ENCODE peak calls at places on chromosomes 1 and 21, in seven cellular contexts. X is foreskin fibroblast; B is uterus; L is HCT116; T is spleen; Q is AG10803; E is CD8-positive, alpha-beta T cell. Z is an unnamed sample.

GRCh38 chr1:115337633-115338456 is at the start of gene NGF:
- DNase-seq in T (no peak), Q (peak), X (peak), B (peak), L (no peak), E (no peak), Z (peak)

GRCh38 chr1:168091720-168092119 is 45.0 kb downstream of the GPR161 start:
- DNase-seq in T (no peak), L (no peak), X (peak), E (no peak), Q (no peak), B (no peak), Z (no peak)

GRCh38 chr1:177780096-177780700 is 189.7 kb downstream of the SEC16B start:
- DNase-seq in X (peak), Q (peak), T (no peak), E (no peak), L (peak), B (no peak), Z (peak)

GRCh38 chr1:63843884-63844283 is 70.1 kb downstream of the ROR1 start:
- DNase-seq in X (no peak), L (no peak), T (no peak), B (no peak), E (no peak), Q (no peak), Z (no peak)

GRCh38 chr1:238589843-238590435 is 699.2 kb upstream of the ZP4 start:
- DNase-seq in T (no peak), B (no peak), L (no peak), X (peak), Q (peak), E (no peak), Z (peak)

GRCh38 chr21:45386728-45387371 is 18.1 kb upstream of the COL18A1 start:
- DNase-seq in Q (peak), X (peak), B (peak), T (peak), E (no peak), L (no peak), Z (peak)

GRCh38 chr1:5296135-5296930 is 641.9 kb downstream of the AJAP1 start:
- DNase-seq in L (no peak), Q (no peak), X (no peak), T (no peak), E (no peak), B (no peak), Z (no peak)

GRCh38 chr1:118147542-118147941 is 37.5 kb downstream of the SPAG17 start:
- DNase-seq in T (no peak), E (no peak), Q (peak), B (no peak), X (peak), L (no peak), Z (peak)

GRCh38 chr1:231691618-231692259 is 65.1 kb downstream of the DISC1 start:
- DNase-seq in T (no peak), B (no peak), Q (peak), X (peak), E (no peak), L (peak), Z (peak)

GRCh38 chr1:228548788-228549187 is 61.6 kb downstream of the RNF187 start:
- DNase-seq in Q (no peak), E (no peak), T (peak), B (no peak), L (no peak), X (no peak), Z (no peak)

GRCh38 chr1:70656371-70656770 is 245.3 kb downstream of the CTH start:
- DNase-seq in Q (peak), X (peak), L (no peak), B (no peak), E (no peak), T (no peak), Z (peak)

GRCh38 chr1:32334864-32335618 is 992 bp downstream of the MARCKSL1 start:
- DNase-seq in T (peak), B (peak), E (peak), Q (peak), L (no peak), X (peak), Z (no peak)

GRCh38 chr1:8348777-8349472 is 31.0 kb downstream of the SLC45A1 start:
- DNase-seq in L (peak), X (peak), Q (peak), B (peak), T (peak), E (peak), Z (peak)

GRCh38 chr1:1461721-1462317 is 9.7 kb upstream of the ATAD3B start:
- DNase-seq in B (no peak), E (no peak), X (no peak), T (no peak), Q (no peak), L (no peak), Z (no peak)

GRCh38 chr1:23791434-23792047 is 596 bp downstream of the LYPLA2 start:
- DNase-seq in T (peak), L (no peak), E (no peak), B (no peak), Q (no peak), X (peak), Z (no peak)

GRCh38 chr1:83860506-83861221 is 138.3 kb downstream of the TTLL7 start:
- DNase-seq in L (peak), B (peak), Q (no peak), X (no peak), E (peak), T (peak), Z (no peak)

GRCh38 chr1:46394108-46394871 is at the start of gene FAAH:
- DNase-seq in X (peak), T (peak), B (peak), L (peak), E (no peak), Q (peak), Z (peak)

GRCh38 chr1:21641076-21641475 is 28.1 kb downstream of the RAP1GAP start:
- DNase-seq in X (no peak), B (no peak), T (no peak), L (no peak), E (no peak), Q (no peak), Z (no peak)

GRCh38 chr1:34360574-34360973 is 183.9 kb downstream of the C1orf94 start:
- DNase-seq in X (no peak), T (no peak), L (no peak), Q (no peak), E (no peak), B (no peak), Z (no peak)

GRCh38 chr1:149942207-149942606 is 5.5 kb upstream of the MTMR11 start:
- DNase-seq in B (no peak), X (peak), Q (no peak), L (no peak), T (no peak), E (no peak), Z (peak)
- TF ChIP-seq CTCF in B (peak), X (peak), Q (peak), L (peak), T (no peak), E (no peak), Z (peak)

GRCh38 chr1:58979085-58979484 is 195.2 kb upstream of the JUN start:
- DNase-seq in B (no peak), X (peak), T (no peak), Q (peak), E (no peak), L (no peak), Z (peak)

GRCh38 chr1:58982259-58982998 is 198.6 kb upstream of the JUN start:
- DNase-seq in T (no peak), L (no peak), X (peak), Q (peak), E (no peak), B (no peak), Z (peak)

GRCh38 chr1:58977595-58977994 is 193.7 kb upstream of the JUN start:
- DNase-seq in Q (no peak), T (no peak), B (no peak), E (no peak), X (no peak), L (no peak), Z (no peak)

GRCh38 chr1:58981392-58981791 is 197.5 kb upstream of the JUN start:
- DNase-seq in B (no peak), E (no peak), T (no peak), X (no peak), L (no peak), Q (no peak), Z (no peak)

GRCh38 chr1:58979677-58980076 is 195.8 kb upstream of the JUN start:
- DNase-seq in E (no peak), T (no peak), Q (no peak), L (no peak), B (no peak), X (no peak), Z (no peak)
- H3K4me3 ChIP-seq in E (no peak), T (no peak), Q (no peak), L (no peak), B (no peak), X (no peak), Z (no peak)

GRCh38 chr1:185238447-185238846 is 78.6 kb downstream of the IVNS1ABP start:
- DNase-seq in T (no peak), X (peak), Q (peak), E (no peak), L (peak), B (no peak), Z (peak)
- TF ChIP-seq CTCF in T (peak), X (peak), Q (peak), E (peak), L (peak), B (peak), Z (peak)

DNA sequence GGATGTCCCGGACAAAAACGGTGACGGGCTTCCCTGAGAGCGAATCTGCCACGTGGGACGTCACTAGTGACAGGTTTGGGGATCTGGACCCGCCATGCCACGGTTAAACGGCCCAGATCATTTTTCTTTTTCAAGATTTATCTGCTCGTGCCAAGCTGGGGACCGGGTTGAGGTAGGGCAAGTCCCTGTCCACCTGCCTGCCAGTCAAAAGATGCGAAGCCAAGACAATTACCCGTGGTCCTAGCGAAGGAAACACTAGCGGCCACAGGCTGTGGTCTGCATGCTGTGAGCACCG is 904 bp upstream of the BATF3 start:
- DNase-seq in E (no peak), B (no peak), X (no peak), L (no peak), Q (no peak), T (no peak), Z (no peak)
- H3K4me3 ChIP-seq in E (peak), B (peak), X (peak), L (peak), Q (peak), T (peak), Z (peak)

GRCh38 chr1:203306970-203307541 is 1.7 kb downstream of the BTG2 start:
- DNase-seq in T (peak), B (no peak), E (no peak), X (no peak), Q (no peak), L (no peak), Z (no peak)
- TF ChIP-seq CTCF in T (no peak), B (no peak), E (no peak), X (no peak), Q (no peak), L (no peak), Z (no peak)

GRCh38 chr21:28993293-28993629 is 584 bp upstream of the LTN1 start:
- DNase-seq in L (no peak), X (no peak), B (no peak), Q (no peak), E (no peak), T (no peak), Z (no peak)
- H3K4me3 ChIP-seq in L (peak), X (peak), B (peak), Q (peak), E (peak), T (peak), Z (peak)

DNA sequence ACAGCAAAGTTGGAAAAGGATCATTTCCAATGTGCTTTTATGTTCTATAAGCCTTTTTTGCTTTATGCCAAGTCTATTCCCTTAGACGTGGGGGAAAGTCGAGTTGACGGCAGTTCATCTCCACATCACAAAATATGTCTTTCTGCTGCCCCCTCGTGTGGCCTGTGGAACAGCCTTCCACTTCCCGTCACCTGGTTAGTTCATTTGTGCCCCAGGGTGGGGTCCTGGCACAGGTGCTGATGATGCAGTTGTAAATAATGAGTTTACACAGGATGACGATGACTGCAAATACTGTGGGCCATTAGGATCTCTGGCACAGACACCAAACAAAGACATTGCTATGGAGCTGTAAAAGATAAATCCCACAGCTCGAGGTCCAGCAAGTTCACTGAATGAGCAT is 10.0 kb upstream of the OTUD3 start:
- DNase-seq in B (no peak), Q (peak), E (no peak), L (no peak), X (no peak), T (no peak), Z (no peak)
- TF ChIP-seq CTCF in B (no peak), Q (peak), E (no peak), L (peak), X (peak), T (peak), Z (peak)

Z was measured in fibroblast of mammary gland.